ENCODE peak calls at places on chromosomes 7 and 10, in six cellular contexts. One of them, this sample, is unnamed.

GRCh38 chr7:13109201-13109600 is 421.8 kb downstream of the ARL4A start:
- DNase-seq in vagina: no peak
- DNase-seq in ovary: no peak
- DNase-seq in SK-N-SH: no peak
- DNase-seq in mucosa of descending colon: no peak
- DNase-seq in OCI-LY7: no peak
- DNase-seq in this sample: peak; percentile 28

GRCh38 chr7:99476107-99476506 is 3.4 kb downstream of the ZNF789 start:
- DNase-seq in SK-N-SH: no peak
- DNase-seq in mucosa of descending colon: no peak
- DNase-seq in vagina: no peak
- DNase-seq in OCI-LY7: no peak
- DNase-seq in ovary: no peak
- DNase-seq in this sample: peak; percentile 6

GRCh38 chr7:126057979-126058378 is 1128.4 kb upstream of the POT1 start:
- DNase-seq in OCI-LY7: no peak
- DNase-seq in SK-N-SH: no peak
- DNase-seq in ovary: no peak
- DNase-seq in mucosa of descending colon: no peak
- DNase-seq in vagina: no peak
- DNase-seq in this sample: no peak

GRCh38 chr10:49241365-49241764 is 53.2 kb upstream of the TMEM273 start:
- DNase-seq in OCI-LY7: no peak
- DNase-seq in ovary: no peak
- DNase-seq in mucosa of descending colon: peak; percentile 27
- DNase-seq in SK-N-SH: no peak
- DNase-seq in vagina: no peak
- DNase-seq in this sample: no peak

GRCh38 chr7:41656357-41656756 is 46.5 kb downstream of the INHBA start:
- DNase-seq in OCI-LY7: no peak
- DNase-seq in ovary: no peak
- DNase-seq in mucosa of descending colon: no peak
- DNase-seq in SK-N-SH: peak; percentile 8
- DNase-seq in vagina: no peak
- DNase-seq in this sample: no peak

GRCh38 chr10:24444337-24444736 is 235.4 kb downstream of the KIAA1217 start:
- DNase-seq in ovary: no peak
- DNase-seq in SK-N-SH: no peak
- DNase-seq in vagina: no peak
- DNase-seq in OCI-LY7: no peak
- DNase-seq in mucosa of descending colon: no peak
- DNase-seq in this sample: no peak

GRCh38 chr10:14349081-14349480 is 18.4 kb upstream of the FRMD4A start:
- DNase-seq in vagina: no peak
- DNase-seq in OCI-LY7: no peak
- DNase-seq in ovary: no peak
- DNase-seq in SK-N-SH: no peak
- DNase-seq in mucosa of descending colon: no peak
- DNase-seq in this sample: no peak

GRCh38 chr10:69216577-69217118 is 3.5 kb upstream of the HKDC1 start:
- DNase-seq in vagina: no peak
- DNase-seq in ovary: no peak
- DNase-seq in OCI-LY7: no peak
- DNase-seq in SK-N-SH: no peak
- DNase-seq in mucosa of descending colon: no peak
- DNase-seq in this sample: no peak

GRCh38 chr10:30151581-30152389 is 92.4 kb upstream of the JCAD start:
- DNase-seq in vagina: peak; percentile 40
- DNase-seq in ovary: no peak
- DNase-seq in SK-N-SH: peak; percentile 18
- DNase-seq in OCI-LY7: no peak
- DNase-seq in mucosa of descending colon: peak; percentile 4
- DNase-seq in this sample: no peak

GRCh38 chr7:124965553-124965952 is 35.9 kb upstream of the POT1 start:
- DNase-seq in vagina: no peak
- DNase-seq in mucosa of descending colon: no peak
- DNase-seq in OCI-LY7: no peak
- DNase-seq in SK-N-SH: no peak
- DNase-seq in ovary: no peak
- DNase-seq in this sample: no peak

GRCh38 chr10:17141504-17142229 is 12.1 kb upstream of the CUBN start:
- DNase-seq in OCI-LY7: no peak
- DNase-seq in SK-N-SH: no peak
- DNase-seq in mucosa of descending colon: no peak
- DNase-seq in vagina: no peak
- DNase-seq in ovary: no peak
- DNase-seq in this sample: no peak

GRCh38 chr10:89395141-89395540 is 2.7 kb downstream of the IFIT1 start:
- DNase-seq in ovary: no peak
- DNase-seq in vagina: peak; percentile 80
- DNase-seq in mucosa of descending colon: no peak
- DNase-seq in SK-N-SH: no peak
- DNase-seq in OCI-LY7: no peak
- DNase-seq in this sample: no peak

GRCh38 chr7:130144632-130145171 is 60.5 kb downstream of the TMEM209 start:
- DNase-seq in ovary: no peak
- DNase-seq in SK-N-SH: no peak
- DNase-seq in OCI-LY7: no peak
- DNase-seq in mucosa of descending colon: no peak
- DNase-seq in vagina: no peak
- DNase-seq in this sample: no peak

GRCh38 chr7:92034116-92034515 is 93.5 kb downstream of the AKAP9 start:
- DNase-seq in vagina: no peak
- DNase-seq in OCI-LY7: no peak
- DNase-seq in SK-N-SH: no peak
- DNase-seq in ovary: no peak
- DNase-seq in mucosa of descending colon: no peak
- DNase-seq in this sample: no peak

GRCh38 chr7:138044897-138045296 is 31.4 kb upstream of the AKR1D1 start:
- DNase-seq in mucosa of descending colon: no peak
- DNase-seq in SK-N-SH: no peak
- DNase-seq in vagina: no peak
- DNase-seq in ovary: no peak
- DNase-seq in OCI-LY7: no peak
- DNase-seq in this sample: no peak

GRCh38 chr10:118423800-118424479 is 81.8 kb upstream of the FAM204A start:
- DNase-seq in ovary: peak; percentile 84
- DNase-seq in mucosa of descending colon: peak; percentile 88
- DNase-seq in OCI-LY7: peak; percentile 63
- DNase-seq in SK-N-SH: peak; percentile 64
- DNase-seq in vagina: no peak
- DNase-seq in this sample: peak; percentile 88

GRCh38 chr7:620052-620451 is 100.4 kb upstream of the PDGFA start:
- DNase-seq in ovary: no peak
- DNase-seq in vagina: no peak
- DNase-seq in SK-N-SH: no peak
- DNase-seq in OCI-LY7: no peak
- DNase-seq in mucosa of descending colon: peak; percentile 74
- DNase-seq in this sample: no peak

GRCh38 chr7:71131753-71132520 is at the start of gene GALNT17:
- DNase-seq in ovary: peak; percentile 72
- DNase-seq in vagina: no peak
- DNase-seq in SK-N-SH: peak; percentile 40
- DNase-seq in mucosa of descending colon: no peak
- DNase-seq in OCI-LY7: no peak
- DNase-seq in this sample: no peak

GRCh38 chr10:133133471-133134231 is 26.4 kb upstream of the KNDC1 start:
- DNase-seq in vagina: no peak
- DNase-seq in mucosa of descending colon: no peak
- DNase-seq in SK-N-SH: peak; percentile 33
- DNase-seq in ovary: peak; percentile 8
- DNase-seq in OCI-LY7: no peak
- DNase-seq in this sample: peak; percentile 45
- H3K4me1 ChIP-seq in vagina: no peaks in the 10 kb centered on the region
- H3K4me1 ChIP-seq in mucosa of descending colon: no peaks in the 10 kb centered on the region
- H3K4me1 ChIP-seq in SK-N-SH: no peaks in the 10 kb centered on the region
- H3K4me1 ChIP-seq in ovary: no peaks in the 10 kb centered on the region
- H3K4me1 ChIP-seq in OCI-LY7: peaks cover 27% of the 10 kb centered on the region
- H3K4me1 ChIP-seq in this sample: no peaks in the 10 kb centered on the region

GRCh38 chr10:12708921-12709320 is 292.6 kb downstream of the CCDC3 start:
- DNase-seq in OCI-LY7: no peak
- DNase-seq in SK-N-SH: no peak
- DNase-seq in ovary: no peak
- DNase-seq in vagina: no peak
- DNase-seq in mucosa of descending colon: no peak
- DNase-seq in this sample: no peak

GRCh38 chr10:12710594-12711343 is 290.7 kb downstream of the CCDC3 start:
- DNase-seq in ovary: peak; percentile 82
- DNase-seq in SK-N-SH: peak; percentile 69
- DNase-seq in OCI-LY7: peak; percentile 73
- DNase-seq in mucosa of descending colon: peak; percentile 82
- DNase-seq in vagina: no peak
- DNase-seq in this sample: peak; percentile 74

GRCh38 chr10:12710157-12710556 is 291.4 kb downstream of the CCDC3 start:
- DNase-seq in ovary: no peak
- DNase-seq in vagina: no peak
- DNase-seq in mucosa of descending colon: no peak
- DNase-seq in SK-N-SH: no peak
- DNase-seq in OCI-LY7: no peak
- DNase-seq in this sample: no peak

GRCh38 chr10:12711344-12711708 is 290.2 kb downstream of the CCDC3 start:
- DNase-seq in mucosa of descending colon: no peak
- DNase-seq in ovary: no peak
- DNase-seq in SK-N-SH: no peak
- DNase-seq in OCI-LY7: no peak
- DNase-seq in vagina: no peak
- DNase-seq in this sample: no peak

GRCh38 chr10:12709516-12709915 is 292.0 kb downstream of the CCDC3 start:
- DNase-seq in SK-N-SH: no peak
- DNase-seq in ovary: no peak
- DNase-seq in vagina: no peak
- DNase-seq in mucosa of descending colon: no peak
- DNase-seq in OCI-LY7: no peak
- DNase-seq in this sample: no peak
- H3K4me1 ChIP-seq in SK-N-SH: peaks cover 15% of the 10 kb centered on the region
- H3K4me1 ChIP-seq in ovary: peaks cover 9% of the 10 kb centered on the region
- H3K4me1 ChIP-seq in vagina: peaks cover 49% of the 10 kb centered on the region
- H3K4me1 ChIP-seq in mucosa of descending colon: peaks cover 8% of the 10 kb centered on the region
- H3K4me1 ChIP-seq in OCI-LY7: no peaks in the 10 kb centered on the region
- H3K4me1 ChIP-seq in this sample: peaks cover 30% of the 10 kb centered on the region

GRCh38 chr7:44101966-44102845 is 1.9 kb upstream of the AEBP1 start:
- DNase-seq in SK-N-SH: no peak
- DNase-seq in mucosa of descending colon: no peak
- DNase-seq in OCI-LY7: no peak
- DNase-seq in vagina: no peak
- DNase-seq in ovary: no peak
- DNase-seq in this sample: no peak
- H3K4me1 ChIP-seq in SK-N-SH: peaks cover 27% of the 10 kb centered on the region
- H3K4me1 ChIP-seq in mucosa of descending colon: no peaks in the 10 kb centered on the region
- H3K4me1 ChIP-seq in OCI-LY7: peaks cover 88% of the 10 kb centered on the region
- H3K4me1 ChIP-seq in vagina: peaks cover 52% of the 10 kb centered on the region
- H3K4me1 ChIP-seq in ovary: peaks cover 17% of the 10 kb centered on the region
- H3K4me1 ChIP-seq in this sample: peaks cover 4% of the 10 kb centered on the region

DNA sequence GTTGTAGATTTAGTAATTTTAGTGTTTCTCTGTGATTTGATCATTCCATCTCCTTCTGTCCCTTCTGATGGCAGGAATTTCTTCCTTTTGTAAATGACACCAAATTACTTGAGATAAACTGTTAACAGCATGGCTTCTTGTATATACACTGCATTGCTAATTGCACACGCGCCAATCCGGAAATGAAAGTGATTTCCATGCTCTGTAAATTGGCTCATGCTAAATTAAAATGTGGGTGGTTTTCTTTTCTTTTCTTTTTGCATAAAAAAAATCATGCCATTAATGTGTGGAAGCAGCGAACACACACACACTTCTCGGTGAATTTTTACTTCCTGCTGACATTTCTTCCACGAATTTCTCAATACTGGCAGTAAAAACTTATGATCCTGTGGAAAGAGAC is 123.1 kb upstream of the CCDC6 start:
- DNase-seq in OCI-LY7: no peak
- DNase-seq in ovary: no peak
- DNase-seq in mucosa of descending colon: no peak
- DNase-seq in vagina: no peak
- DNase-seq in SK-N-SH: no peak
- DNase-seq in this sample: no peak
- H3K4me1 ChIP-seq in OCI-LY7: no peaks in the 10 kb centered on the region
- H3K4me1 ChIP-seq in ovary: peaks cover 3% of the 10 kb centered on the region
- H3K4me1 ChIP-seq in mucosa of descending colon: no peaks in the 10 kb centered on the region
- H3K4me1 ChIP-seq in vagina: peaks cover 7% of the 10 kb centered on the region
- H3K4me1 ChIP-seq in SK-N-SH: no peaks in the 10 kb centered on the region
- H3K4me1 ChIP-seq in this sample: peaks cover 25% of the 10 kb centered on the region

DNA sequence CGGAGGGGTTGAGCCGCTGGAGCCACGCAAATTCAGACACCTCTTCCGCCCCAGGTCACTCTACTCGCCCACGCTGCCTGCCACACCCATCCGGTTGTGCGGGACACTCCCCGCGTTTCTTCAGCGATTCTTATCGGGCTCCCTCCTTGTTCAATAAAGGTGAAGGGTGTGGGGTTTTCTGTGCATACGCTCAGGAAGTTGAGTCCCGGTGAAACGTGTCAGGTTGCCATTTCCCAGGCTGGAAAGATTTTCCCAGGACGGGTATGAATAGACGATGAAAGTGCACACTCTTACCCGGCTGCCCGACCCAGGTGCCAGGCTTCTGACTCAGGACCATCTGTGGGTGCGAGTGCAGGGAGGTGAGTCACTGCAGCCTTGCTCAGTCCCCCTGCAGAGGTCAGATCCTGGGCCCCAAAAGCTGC is 22.0 kb downstream of the KLF6 start:
- DNase-seq in ovary: no peak
- DNase-seq in mucosa of descending colon: no peak
- DNase-seq in SK-N-SH: no peak
- DNase-seq in vagina: peak; percentile 80
- DNase-seq in OCI-LY7: no peak
- DNase-seq in this sample: no peak
- H3K4me1 ChIP-seq in ovary: peaks cover 4% of the 10 kb centered on the region
- H3K4me1 ChIP-seq in mucosa of descending colon: peaks cover 14% of the 10 kb centered on the region
- H3K4me1 ChIP-seq in SK-N-SH: peaks cover 30% of the 10 kb centered on the region
- H3K4me1 ChIP-seq in vagina: peaks cover 44% of the 10 kb centered on the region
- H3K4me1 ChIP-seq in OCI-LY7: peaks cover 47% of the 10 kb centered on the region
- H3K4me1 ChIP-seq in this sample: peaks cover 22% of the 10 kb centered on the region

GRCh38 chr10:43398939-43399871 is 9.8 kb downstream of the HNRNPF start:
- DNase-seq in mucosa of descending colon: no peak
- DNase-seq in OCI-LY7: no peak
- DNase-seq in vagina: no peak
- DNase-seq in SK-N-SH: no peak
- DNase-seq in ovary: no peak
- DNase-seq in this sample: no peak
- H3K4me1 ChIP-seq in mucosa of descending colon: peaks cover 59% of the 10 kb centered on the region
- H3K4me1 ChIP-seq in OCI-LY7: peaks cover 72% of the 10 kb centered on the region
- H3K4me1 ChIP-seq in vagina: peaks cover 87% of the 10 kb centered on the region
- H3K4me1 ChIP-seq in SK-N-SH: peaks cover 20% of the 10 kb centered on the region
- H3K4me1 ChIP-seq in ovary: peaks cover 20% of the 10 kb centered on the region
- H3K4me1 ChIP-seq in this sample: peaks cover 87% of the 10 kb centered on the region

This sample was measured in lower lobe of right lung.